ENCODE peak calls at places on chromosome 18, in eight cellular contexts. A, O, S, H, W, Z, P and T are unnamed samples.

GRCh38 chr18:10579079-10579867 is 53.4 kb downstream of the NAPG start:
- DNase-seq in A (no peak), W (no peak), S (no peak), Z (no peak), O (no peak), H (no peak), P (peak; percentile 67), T (no peak)

GRCh38 chr18:28725876-28726275 is 548.9 kb upstream of the CDH2 start:
- DNase-seq in W (no peak), Z (no peak), O (no peak), A (no peak), P (peak; percentile 41), H (no peak), S (no peak), T (no peak)

GRCh38 chr18:213505-213904 is 54.3 kb downstream of the THOC1 start:
- DNase-seq in W (no peak), Z (no peak), O (no peak), S (no peak), A (no peak), P (no peak), H (no peak), T (no peak)

GRCh38 chr18:56285387-56286055 is 352.9 kb downstream of the TXNL1 start:
- DNase-seq in H (no peak), S (no peak), P (peak; percentile 37), W (no peak), O (no peak), Z (no peak), A (no peak), T (no peak)

GRCh38 chr18:61496374-61496773 is 163.1 kb downstream of the CDH20 start:
- DNase-seq in H (no peak), W (no peak), O (no peak), S (no peak), A (no peak), Z (no peak), P (no peak), T (no peak)

GRCh38 chr18:35582899-35583558 is 1.5 kb downstream of the GALNT1 start:
- DNase-seq in Z (no peak), S (peak; percentile 8), P (peak; percentile 22), A (no peak), H (no peak), W (no peak), O (no peak), T (no peak)

GRCh38 chr18:40980171-40980570 is 974.9 kb upstream of the PIK3C3 start:
- DNase-seq in W (no peak), O (no peak), A (no peak), S (no peak), H (no peak), P (no peak), Z (no peak), T (no peak)

GRCh38 chr18:13455960-13456471 is 237.5 kb downstream of the LDLRAD4 start:
- DNase-seq in Z (no peak), A (no peak), O (no peak), H (no peak), W (no peak), P (no peak), S (peak; percentile 87), T (no peak)

GRCh38 chr18:74139888-74140287 is 7.7 kb downstream of the FBXO15 start:
- DNase-seq in O (no peak), P (peak; percentile 82), S (peak; percentile 17), A (no peak), W (no peak), Z (no peak), H (no peak), T (no peak)

GRCh38 chr18:62346327-62347090 is 21.4 kb downstream of the TNFRSF11A start:
- DNase-seq in S (no peak), P (no peak), A (no peak), Z (no peak), O (no peak), W (no peak), H (no peak), T (no peak)

GRCh38 chr18:76524900-76525698 is 30.1 kb upstream of the ZNF516 start:
- DNase-seq in Z (no peak), A (no peak), S (no peak), H (no peak), W (no peak), P (peak; percentile 89), O (no peak), T (no peak)

GRCh38 chr18:31042068-31042390 is 513 bp downstream of the DSC3 start:
- DNase-seq in P (no peak), S (no peak), Z (no peak), O (no peak), W (no peak), A (peak; percentile 26), H (no peak), T (no peak)

GRCh38 chr18:75125359-75126331 is 83.3 kb downstream of the PTGR3 start:
- DNase-seq in S (no peak), A (no peak), O (no peak), P (no peak), Z (no peak), W (no peak), H (no peak), T (no peak)

GRCh38 chr18:30094556-30094955 is 948.0 kb downstream of the DSC3 start:
- DNase-seq in W (no peak), Z (no peak), A (no peak), O (no peak), S (no peak), P (peak; percentile 65), H (no peak), T (no peak)

GRCh38 chr18:76365561-76365960 is 129.5 kb downstream of the ZNF516 start:
- DNase-seq in Z (no peak), P (no peak), O (no peak), S (no peak), W (no peak), A (no peak), H (no peak), T (no peak)

DNA sequence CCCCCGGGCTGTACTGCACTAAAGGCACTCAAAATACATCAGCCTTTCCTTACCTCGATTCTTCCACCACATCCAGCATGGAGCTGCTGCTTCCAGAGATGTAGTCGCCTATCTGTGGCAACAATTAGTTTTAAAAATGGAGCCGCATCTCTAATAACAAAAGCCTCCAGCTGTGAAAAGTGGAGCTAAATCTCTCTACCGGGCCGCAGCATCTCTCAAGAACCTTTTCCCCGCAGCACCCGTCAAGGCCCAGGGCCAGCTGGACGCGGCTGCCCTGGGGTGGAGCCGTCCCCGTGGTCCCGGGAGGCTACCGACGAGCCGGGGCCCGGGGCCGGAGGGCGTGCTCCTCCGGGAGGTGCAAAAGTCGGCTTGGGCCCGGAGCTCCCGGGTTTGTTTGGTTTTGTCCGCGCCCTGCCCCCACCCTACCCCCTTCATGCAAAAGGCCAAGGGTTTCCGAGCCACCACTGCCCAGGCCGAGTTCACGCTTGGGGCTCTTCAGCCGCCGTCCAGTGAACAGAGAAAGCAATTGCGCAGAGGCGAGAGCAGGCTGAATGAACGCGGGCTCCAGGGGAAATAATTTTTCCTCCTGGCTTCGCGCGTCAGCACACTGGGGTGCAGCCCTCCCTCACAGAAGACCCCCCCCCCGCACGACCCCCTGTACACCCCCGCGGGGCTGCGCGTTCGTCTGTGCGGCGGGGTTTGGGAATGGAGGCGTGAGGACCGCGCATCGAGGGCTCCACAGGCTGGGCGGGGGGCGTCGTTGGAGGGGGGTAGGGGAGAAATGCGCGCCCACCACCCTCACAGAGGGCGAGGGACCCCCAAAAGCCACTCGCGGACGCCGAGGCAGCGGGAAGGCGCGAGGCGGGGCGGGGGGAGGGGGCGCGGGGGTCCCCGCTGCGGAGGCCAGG is 554 bp upstream of the GREB1L start:
- DNase-seq in H (no peak), W (peak; percentile 8), S (no peak), A (peak; percentile 59), Z (no peak), O (no peak), P (peak; percentile 52), T (peak; percentile 92)
- H3K27me3 ChIP-seq in H (peaks cover 5% of the 10 kb centered on the region), W (peaks cover 48% of the 10 kb centered on the region), S (peaks cover 19% of the 10 kb centered on the region), A (peaks cover 2% of the 10 kb centered on the region), Z (peaks cover 58% of the 10 kb centered on the region), O (no peaks in the 10 kb centered on the region), P (no peaks in the 10 kb centered on the region), T (no peaks in the 10 kb centered on the region)

DNA sequence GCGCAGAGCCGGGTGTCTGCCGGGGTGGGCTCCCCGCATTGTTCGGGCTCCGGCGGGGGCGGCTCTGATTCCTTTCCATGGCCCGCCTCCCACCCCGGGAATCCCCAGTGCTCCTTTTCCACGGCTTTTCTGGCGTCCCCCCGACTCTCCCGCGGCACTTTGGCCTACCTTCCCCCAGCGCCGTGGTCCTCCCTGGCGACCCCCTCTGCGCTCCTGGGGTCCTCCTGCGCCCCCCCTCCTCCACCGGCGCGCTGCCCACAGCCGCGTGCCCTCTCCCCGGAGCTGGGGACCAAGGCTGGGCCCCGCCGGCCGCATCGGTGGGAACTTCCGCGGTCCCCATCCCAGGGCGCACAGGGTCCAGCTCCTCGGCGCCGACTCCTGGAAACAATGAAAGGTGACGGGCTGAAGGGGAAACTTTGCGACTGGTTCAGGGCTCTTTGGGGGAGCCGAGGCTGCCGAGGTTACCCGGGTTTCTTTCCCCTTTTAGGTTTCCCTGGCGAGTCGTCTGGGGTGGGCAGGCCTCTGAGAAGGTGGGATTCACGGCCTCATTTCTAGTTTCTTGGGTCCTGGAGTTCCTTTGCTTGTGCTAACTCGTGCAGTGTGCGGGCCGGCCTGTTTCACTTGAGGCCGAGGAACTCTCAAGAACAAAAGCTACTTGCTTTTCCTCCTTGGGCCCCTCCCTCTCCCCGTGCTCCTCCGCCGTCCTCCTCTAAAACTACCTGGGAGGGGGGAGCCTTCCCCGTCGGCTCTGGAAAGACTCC is 2.2 kb downstream of the TGIF1 start:
- DNase-seq in S (peak; percentile 46), Z (peak; percentile 15), P (peak; percentile 67), O (no peak), W (peak; percentile 66), H (no peak), A (peak; percentile 65), T (peak; percentile 68)
- H3K27me3 ChIP-seq in S (peaks cover 5% of the 10 kb centered on the region), Z (no peaks in the 10 kb centered on the region), P (no peaks in the 10 kb centered on the region), O (no peaks in the 10 kb centered on the region), W (no peaks in the 10 kb centered on the region), H (no peaks in the 10 kb centered on the region), A (no peaks in the 10 kb centered on the region), T (no peaks in the 10 kb centered on the region)

GRCh38 chr18:47247833-47248609 is 3.4 kb downstream of the SKOR2 start:
- DNase-seq in W (no peak), H (no peak), S (no peak), O (no peak), A (no peak), P (no peak), Z (no peak), T (no peak)

GRCh38 chr18:47249602-47250001 is 1.9 kb downstream of the SKOR2 start:
- DNase-seq in Z (no peak), O (no peak), S (no peak), A (no peak), P (no peak), H (no peak), W (no peak), T (no peak)

GRCh38 chr18:47246027-47246971 is 5.2 kb downstream of the SKOR2 start:
- DNase-seq in Z (no peak), W (no peak), H (no peak), O (no peak), A (no peak), S (no peak), P (no peak), T (no peak)

GRCh38 chr18:47248610-47249343 is 2.7 kb downstream of the SKOR2 start:
- DNase-seq in W (no peak), S (peak; percentile 9), A (no peak), P (no peak), Z (no peak), H (no peak), O (no peak), T (no peak)

GRCh38 chr18:47247036-47247832 is 4.2 kb downstream of the SKOR2 start:
- DNase-seq in P (no peak), H (no peak), Z (no peak), A (no peak), W (no peak), O (no peak), S (no peak), T (no peak)
- H3K27me3 ChIP-seq in P (peaks cover 83% of the 10 kb centered on the region), H (peaks cover 32% of the 10 kb centered on the region), Z (peaks cover 74% of the 10 kb centered on the region), A (peaks cover 14% of the 10 kb centered on the region), W (peaks cover 98% of the 10 kb centered on the region), O (peaks cover 39% of the 10 kb centered on the region), S (peaks cover 45% of the 10 kb centered on the region), T (peaks cover 23% of the 10 kb centered on the region)

GRCh38 chr18:47120428-47120827 is 29.9 kb downstream of the HDHD2 start:
- DNase-seq in P (no peak), W (no peak), Z (no peak), O (no peak), S (peak; percentile 23), A (no peak), H (no peak), T (no peak)
- H3K27me3 ChIP-seq in P (no peaks in the 10 kb centered on the region), W (no peaks in the 10 kb centered on the region), Z (no peaks in the 10 kb centered on the region), O (no peaks in the 10 kb centered on the region), S (no peaks in the 10 kb centered on the region), A (no peaks in the 10 kb centered on the region), H (no peaks in the 10 kb centered on the region), T (no peaks in the 10 kb centered on the region)